ENCODE peak calls at places on chromosomes 12 and 14, in ten cellular contexts. V is progenitor cell of endocrine pancreas; W is neural crest cell; S is Peyer's patch; Q is foreskin fibroblast; F is activated CD8-positive, alpha-beta T cell treated with anti-CD3 and anti-CD28 coated beads, Interleukin-2, amount 10 ng/mL, durations not matched to agents 7 days and 5 days; E is foreskin keratinocyte; B is hepatic stellate cell; I is left ventricle myocardium inferior; D is ACHN. X is an unnamed sample.

GRCh38 chr12:11747969-11748368 is 98.5 kb downstream of the ETV6 start:
- DNase-seq in V (no peak), Q (no peak), E (no peak), F (no peak), D (no peak), W (no peak), B (no peak), I (no peak), S (no peak), X (no peak)

GRCh38 chr12:89073027-89073398 is 279.3 kb downstream of the DUSP6 start:
- DNase-seq in V (no peak), S (no peak), Q (peak; percentile 94), F (no peak), D (peak; percentile 49), W (no peak), I (no peak), E (peak; percentile 26), B (no peak), X (no peak)

GRCh38 chr12:123133701-123134100 is 17.2 kb downstream of the PITPNM2 start:
- DNase-seq in D (no peak), E (no peak), B (no peak), Q (no peak), I (no peak), F (no peak), S (no peak), V (no peak), W (no peak), X (no peak)

GRCh38 chr12:18470251-18470650 is 208.9 kb downstream of the PIK3C2G start:
- DNase-seq in E (no peak), S (no peak), V (no peak), B (no peak), F (no peak), D (no peak), I (no peak), W (no peak), Q (no peak), X (no peak)

GRCh38 chr12:130031571-130032189 is 127.9 kb upstream of the TMEM132D start:
- DNase-seq in E (no peak), I (peak; percentile 29), W (peak; percentile 94), B (peak; percentile 24), F (peak; percentile 71), V (peak; percentile 60), S (peak; percentile 73), Q (no peak), D (peak; percentile 78), X (no peak)

GRCh38 chr12:110116623-110117022 is 7.5 kb upstream of the IFT81 start:
- DNase-seq in V (no peak), I (no peak), W (no peak), S (no peak), Q (no peak), E (no peak), D (no peak), B (no peak), F (no peak), X (no peak)

GRCh38 chr12:123269980-123270379 is 1.7 kb downstream of the CDK2AP1 start:
- DNase-seq in Q (no peak), F (no peak), D (no peak), V (no peak), I (no peak), E (no peak), W (peak; percentile 28), B (peak; percentile 44), S (peak; percentile 46), X (no peak)

GRCh38 chr14:88904864-88905263 is 80.4 kb downstream of the TTC8 start:
- DNase-seq in Q (no peak), B (no peak), S (no peak), D (no peak), E (no peak), V (no peak), F (no peak), W (no peak), I (no peak), X (no peak)

GRCh38 chr12:6810758-6811157 is 10.9 kb upstream of the GPR162 start:
- DNase-seq in B (no peak), D (no peak), W (no peak), Q (no peak), S (no peak), E (no peak), F (no peak), V (no peak), I (no peak), X (no peak)

GRCh38 chr14:100536141-100536540 is 51.1 kb downstream of the BEGAIN start:
- DNase-seq in F (no peak), D (no peak), V (no peak), Q (no peak), S (peak; percentile 11), I (peak; percentile 1), B (no peak), W (no peak), E (no peak), X (no peak)

GRCh38 chr12:113371808-113372207 is 13.4 kb downstream of the PLBD2 start:
- DNase-seq in W (no peak), E (no peak), I (no peak), F (no peak), V (no peak), B (no peak), S (no peak), Q (no peak), D (no peak), X (no peak)

GRCh38 chr12:6226701-6227096 is 26.5 kb downstream of the CD9 start:
- DNase-seq in B (peak; percentile 76), I (peak; percentile 68), F (no peak), Q (no peak), S (no peak), V (no peak), W (no peak), E (no peak), D (no peak), X (no peak)

GRCh38 chr14:73777420-73777819 is 63.2 kb upstream of the PNMA1 start:
- DNase-seq in W (no peak), B (no peak), Q (no peak), E (no peak), I (no peak), D (no peak), F (no peak), S (no peak), V (no peak), X (no peak)

GRCh38 chr14:54261283-54261682 is 135.5 kb upstream of the CDKN3 start:
- DNase-seq in S (no peak), Q (no peak), I (no peak), V (no peak), F (no peak), B (no peak), E (no peak), W (no peak), D (no peak), X (no peak)

GRCh38 chr12:6960291-6961277 is 9.4 kb downstream of the PTPN6 start:
- DNase-seq in D (no peak), S (peak; percentile 79), B (peak; percentile 23), V (no peak), F (peak; percentile 67), E (no peak), W (no peak), Q (no peak), I (peak; percentile 14), X (no peak)

GRCh38 chr12:42586268-42586667 is 3.3 kb downstream of the PRICKLE1 start:
- DNase-seq in I (no peak), Q (no peak), D (no peak), F (no peak), S (no peak), V (no peak), B (no peak), W (no peak), E (no peak), X (no peak)